ENCODE peak calls at places on chromosomes 7 and 10, in five cellular contexts. One of them, this sample, is unnamed.

GRCh38 chr7:127251458-127252379 is 1.0 kb downstream of the GRM8 start:
- DNase-seq in ovary: no peak
- DNase-seq in SK-N-SH: peak; percentile 70
- DNase-seq in transverse colon: peak; percentile 48
- DNase-seq in A549: peak; percentile 15
- DNase-seq in this sample: no peak

GRCh38 chr7:141115949-141116348 is 42.1 kb downstream of the TMEM178B start:
- DNase-seq in ovary: no peak
- DNase-seq in SK-N-SH: no peak
- DNase-seq in transverse colon: no peak
- DNase-seq in A549: no peak
- DNase-seq in this sample: no peak

GRCh38 chr7:101173752-101174244 is 6.3 kb downstream of the NAT16 start:
- DNase-seq in ovary: no peak
- DNase-seq in SK-N-SH: peak; percentile 80
- DNase-seq in transverse colon: no peak
- DNase-seq in A549: peak; percentile 59
- DNase-seq in this sample: no peak

GRCh38 chr10:30058570-30059132 is 735 bp downstream of the JCAD start:
- DNase-seq in ovary: peak; percentile 15
- DNase-seq in SK-N-SH: peak; percentile 74
- DNase-seq in transverse colon: no peak
- DNase-seq in A549: peak; percentile 22
- DNase-seq in this sample: no peak

GRCh38 chr7:77743518-77743917 is 47.3 kb downstream of the RSBN1L start:
- DNase-seq in ovary: no peak
- DNase-seq in SK-N-SH: no peak
- DNase-seq in transverse colon: no peak
- DNase-seq in A549: no peak
- DNase-seq in this sample: no peak

GRCh38 chr7:1948377-1948796 is 278.3 kb downstream of the ELFN1 start:
- DNase-seq in ovary: no peak
- DNase-seq in SK-N-SH: no peak
- DNase-seq in transverse colon: no peak
- DNase-seq in A549: no peak
- DNase-seq in this sample: peak; percentile 62

GRCh38 chr10:127021771-127022170 is 116.5 kb downstream of the DOCK1 start:
- DNase-seq in ovary: no peak
- DNase-seq in SK-N-SH: no peak
- DNase-seq in transverse colon: no peak
- DNase-seq in A549: no peak
- DNase-seq in this sample: no peak

GRCh38 chr7:35748348-35748747 is 52.5 kb upstream of the SEPTIN7 start:
- DNase-seq in ovary: no peak
- DNase-seq in SK-N-SH: no peak
- DNase-seq in transverse colon: no peak
- DNase-seq in A549: no peak
- DNase-seq in this sample: no peak

GRCh38 chr7:156969972-156970420 is 20.5 kb downstream of the NOM1 start:
- DNase-seq in ovary: no peak
- DNase-seq in SK-N-SH: no peak
- DNase-seq in transverse colon: no peak
- DNase-seq in A549: no peak
- DNase-seq in this sample: no peak

GRCh38 chr10:71083457-71083975 is 128.9 kb upstream of the UNC5B start:
- DNase-seq in ovary: no peak
- DNase-seq in SK-N-SH: peak; percentile 5
- DNase-seq in transverse colon: no peak
- DNase-seq in A549: no peak
- DNase-seq in this sample: peak; percentile 26

GRCh38 chr7:101743241-101743994 is 74.0 kb upstream of the CUX1 start:
- DNase-seq in ovary: peak; percentile 44
- DNase-seq in SK-N-SH: peak; percentile 94
- DNase-seq in transverse colon: peak; percentile 72
- DNase-seq in A549: peak; percentile 60
- DNase-seq in this sample: peak; percentile 77

GRCh38 chr7:35246819-35247218 is 7.1 kb downstream of the TBX20 start:
- DNase-seq in ovary: no peak
- DNase-seq in SK-N-SH: no peak
- DNase-seq in transverse colon: no peak
- DNase-seq in A549: no peak
- DNase-seq in this sample: no peak

GRCh38 chr10:93697207-93697606 is 5.2 kb downstream of the FRA10AC1 start:
- DNase-seq in ovary: no peak
- DNase-seq in SK-N-SH: no peak
- DNase-seq in transverse colon: no peak
- DNase-seq in A549: no peak
- DNase-seq in this sample: no peak

GRCh38 chr7:74627699-74628411 is 29.7 kb upstream of the GTF2I start:
- DNase-seq in ovary: peak; percentile 62
- DNase-seq in SK-N-SH: peak; percentile 45
- DNase-seq in transverse colon: peak; percentile 66
- DNase-seq in A549: no peak
- DNase-seq in this sample: peak; percentile 74

GRCh38 chr7:75571209-75571608 is 79.1 kb downstream of the SPDYE5 start:
- DNase-seq in ovary: no peak
- DNase-seq in SK-N-SH: no peak
- DNase-seq in transverse colon: no peak
- DNase-seq in A549: no peak
- DNase-seq in this sample: no peak

GRCh38 chr10:87818505-87819273 is 663 bp upstream of the ATAD1 start:
- DNase-seq in ovary: no peak
- DNase-seq in SK-N-SH: peak; percentile 51
- DNase-seq in transverse colon: peak; percentile 54
- DNase-seq in A549: peak; percentile 30
- DNase-seq in this sample: peak; percentile 56

GRCh38 chr10:33542747-33543505 is 208.5 kb upstream of the NRP1 start:
- DNase-seq in ovary: no peak
- DNase-seq in SK-N-SH: no peak
- DNase-seq in transverse colon: no peak
- DNase-seq in A549: no peak
- DNase-seq in this sample: no peak

GRCh38 chr7:105672820-105673219 is 91.5 kb upstream of the EFCAB10 start:
- DNase-seq in ovary: no peak
- DNase-seq in SK-N-SH: no peak
- DNase-seq in transverse colon: no peak
- DNase-seq in A549: no peak
- DNase-seq in this sample: no peak

GRCh38 chr10:101611506-101611905 is 23.4 kb downstream of the DPCD start:
- DNase-seq in ovary: no peak
- DNase-seq in SK-N-SH: no peak
- DNase-seq in transverse colon: no peak
- DNase-seq in A549: no peak
- DNase-seq in this sample: peak; percentile 60

GRCh38 chr10:132638130-132638515 is 100.5 kb downstream of the INPP5A start:
- DNase-seq in ovary: no peak
- DNase-seq in SK-N-SH: no peak
- DNase-seq in transverse colon: no peak
- DNase-seq in A549: no peak
- DNase-seq in this sample: peak; percentile 59

GRCh38 chr10:34364253-34365037 is 450.7 kb downstream of the PARD3 start:
- DNase-seq in ovary: no peak
- DNase-seq in SK-N-SH: no peak
- DNase-seq in transverse colon: no peak
- DNase-seq in A549: peak; percentile 44
- DNase-seq in this sample: no peak

GRCh38 chr7:112206238-112207105 is at the start of the genes DOCK4 and ZNF277:
- DNase-seq in ovary: peak; percentile 99
- DNase-seq in SK-N-SH: peak; percentile 98
- DNase-seq in transverse colon: peak; percentile 99
- DNase-seq in A549: peak; percentile 96
- DNase-seq in this sample: peak; percentile 99
- TF ChIP-seq EP300 in ovary: no peak
- TF ChIP-seq EP300 in SK-N-SH: no peak
- TF ChIP-seq EP300 in transverse colon: no peak
- TF ChIP-seq EP300 in A549: no peak
- TF ChIP-seq EP300 in this sample: no peak

GRCh38 chr10:123574299-123574698 is 91.9 kb upstream of the GPR26 start:
- DNase-seq in ovary: no peak
- DNase-seq in SK-N-SH: no peak
- DNase-seq in transverse colon: no peak
- DNase-seq in A549: no peak
- DNase-seq in this sample: no peak
- H3K27ac ChIP-seq in ovary: no peak overlapping the region
- H3K27ac ChIP-seq in SK-N-SH: no peak overlapping the region
- H3K27ac ChIP-seq in transverse colon: no peak overlapping the region
- H3K27ac ChIP-seq in A549: no peak overlapping the region
- H3K27ac ChIP-seq in this sample: no peak overlapping the region

GRCh38 chr7:2954433-2954853 is 89.2 kb downstream of the CARD11 start:
- DNase-seq in ovary: no peak
- DNase-seq in SK-N-SH: no peak
- DNase-seq in transverse colon: peak; percentile 28
- DNase-seq in A549: no peak
- DNase-seq in this sample: peak; percentile 42

GRCh38 chr7:2955177-2955768 is 88.4 kb downstream of the CARD11 start:
- DNase-seq in ovary: no peak
- DNase-seq in SK-N-SH: no peak
- DNase-seq in transverse colon: no peak
- DNase-seq in A549: no peak
- DNase-seq in this sample: peak; percentile 17

GRCh38 chr7:2956076-2956475 is 87.6 kb downstream of the CARD11 start:
- DNase-seq in ovary: no peak
- DNase-seq in SK-N-SH: no peak
- DNase-seq in transverse colon: no peak
- DNase-seq in A549: no peak
- DNase-seq in this sample: peak; percentile 20

GRCh38 chr7:2958416-2959342 is 85.0 kb downstream of the CARD11 start:
- DNase-seq in ovary: no peak
- DNase-seq in SK-N-SH: no peak
- DNase-seq in transverse colon: no peak
- DNase-seq in A549: no peak
- DNase-seq in this sample: peak; percentile 56

DNA sequence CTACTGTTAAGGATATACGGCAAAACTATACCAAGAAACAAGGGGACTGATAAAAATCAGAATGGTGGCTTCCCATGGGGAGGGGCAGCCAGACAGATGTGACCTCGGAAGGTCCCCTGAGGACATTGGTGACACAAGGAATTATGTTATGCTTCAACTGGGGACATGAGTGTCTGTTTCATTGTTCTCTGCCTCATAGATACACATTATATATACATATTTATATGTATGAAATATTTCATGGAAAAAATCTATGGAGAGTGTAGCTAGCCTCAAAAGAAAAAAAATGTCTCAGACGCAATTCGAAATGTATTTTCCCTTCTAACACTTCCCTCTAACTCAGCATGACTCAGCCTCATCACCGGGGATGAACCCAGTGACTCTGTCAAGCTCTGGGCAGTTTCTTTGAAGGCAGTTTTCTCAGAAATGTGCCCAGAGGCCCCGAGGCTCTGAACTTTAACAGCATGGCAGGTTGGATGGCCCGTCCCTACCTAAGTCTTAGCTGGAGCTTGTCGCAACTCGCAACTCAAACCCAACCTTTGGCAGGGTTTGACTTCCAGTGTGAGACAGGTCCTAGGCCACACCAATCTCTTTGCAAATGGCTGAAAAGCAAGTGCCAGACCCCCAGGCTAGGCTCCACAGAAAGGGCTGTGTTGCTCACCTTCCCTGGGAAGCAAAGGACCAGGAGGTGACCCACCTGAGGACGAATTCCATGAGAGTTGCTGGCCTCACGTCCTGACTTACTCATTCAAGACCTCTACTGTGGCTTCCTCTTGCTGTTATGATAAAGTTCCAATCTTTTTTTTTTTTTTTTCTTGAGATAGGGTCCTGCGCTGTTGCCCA is 86.9 kb downstream of the CARD11 start:
- DNase-seq in ovary: no peak
- DNase-seq in SK-N-SH: peak; percentile 65
- DNase-seq in transverse colon: no peak
- DNase-seq in A549: peak; percentile 52
- DNase-seq in this sample: peak; percentile 34
- TF ChIP-seq EP300 in ovary: no peak
- TF ChIP-seq EP300 in SK-N-SH: no peak
- TF ChIP-seq EP300 in transverse colon: no peak
- TF ChIP-seq EP300 in A549: no peak
- TF ChIP-seq EP300 in this sample: no peak

DNA sequence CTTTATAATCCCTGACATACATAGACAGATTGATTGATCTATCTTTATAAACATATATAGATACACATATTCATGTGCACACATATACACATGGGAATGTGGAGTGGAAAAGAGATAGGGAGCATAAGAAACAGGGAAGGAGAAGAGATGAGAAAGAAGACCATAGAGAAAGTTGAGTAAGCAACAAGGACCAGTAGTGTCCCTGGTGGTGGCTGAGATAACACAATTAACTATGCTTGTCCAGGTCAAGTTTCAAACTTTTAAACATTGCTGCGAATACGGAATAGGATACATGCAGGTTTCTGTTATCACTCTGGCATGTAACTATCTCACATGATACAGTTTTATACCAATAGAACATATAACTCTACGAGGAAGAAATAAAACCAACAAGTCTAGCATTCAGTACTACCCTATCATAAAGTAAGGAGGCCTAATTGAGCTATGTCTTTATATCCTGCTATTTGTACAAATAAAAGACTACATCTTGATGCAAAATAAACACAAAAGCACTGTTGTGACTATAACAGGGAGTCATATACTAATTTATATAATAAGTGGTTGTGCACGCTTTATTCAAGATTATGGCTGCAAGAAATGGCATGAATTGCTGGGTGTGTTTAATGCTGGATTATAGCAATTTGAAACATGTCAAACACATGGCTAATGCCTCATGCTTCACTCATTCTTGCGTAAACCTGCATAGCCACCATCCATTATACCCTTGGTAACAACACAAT is 8.0 kb downstream of the FOXP2 start:
- DNase-seq in ovary: no peak
- DNase-seq in SK-N-SH: no peak
- DNase-seq in transverse colon: peak; percentile 22
- DNase-seq in A549: no peak
- DNase-seq in this sample: no peak
- H3K27ac ChIP-seq in ovary: no peak overlapping the region
- H3K27ac ChIP-seq in SK-N-SH: no peak overlapping the region
- H3K27ac ChIP-seq in transverse colon: peak overlapping the region; percentile 39
- H3K27ac ChIP-seq in A549: no peak overlapping the region
- H3K27ac ChIP-seq in this sample: peak overlapping the region; percentile 61

GRCh38 chr10:121854809-121855445 is 72.9 kb downstream of the ATE1 start:
- DNase-seq in ovary: no peak
- DNase-seq in SK-N-SH: no peak
- DNase-seq in transverse colon: no peak
- DNase-seq in A549: no peak
- DNase-seq in this sample: no peak
- TF ChIP-seq EP300 in ovary: no peak
- TF ChIP-seq EP300 in SK-N-SH: no peak
- TF ChIP-seq EP300 in transverse colon: no peak
- TF ChIP-seq EP300 in A549: no peak
- TF ChIP-seq EP300 in this sample: no peak